ENCODE peak calls at places on chromosomes 13 and 19, in four cellular contexts. P, V, O and Y are unnamed samples.

GRCh38 chr13:51797664-51798488 is 6.1 kb downstream of the DHRS12 start:
- DNase-seq in V (peak), O (peak), P (no peak), Y (no peak)

GRCh38 chr19:1070576-1070930 is 3.6 kb downstream of the ARHGAP45 start:
- DNase-seq in O (no peak), P (no peak), V (no peak), Y (no peak)

GRCh38 chr19:994516-994915 is 5.7 kb upstream of the GRIN3B start:
- DNase-seq in O (no peak), V (no peak), P (no peak), Y (no peak)

GRCh38 chr13:67168384-67168783 is 61.8 kb downstream of the PCDH9 start:
- DNase-seq in P (no peak), O (no peak), V (no peak), Y (no peak)

GRCh38 chr19:56639217-56639616 is 3.7 kb upstream of the SMIM17 start:
- DNase-seq in V (no peak), O (no peak), P (no peak), Y (no peak)

GRCh38 chr19:461664-462551 is 1.1 kb upstream of the SHC2 start:
- DNase-seq in P (peak), V (peak), O (no peak), Y (no peak)

GRCh38 chr19:32464279-32464678 is 58.7 kb downstream of the DPY19L3 start:
- DNase-seq in V (no peak), P (no peak), O (no peak), Y (peak)

GRCh38 chr13:90414691-90415596 is 932.5 kb upstream of the MIR17HG start:
- DNase-seq in P (no peak), V (no peak), O (no peak), Y (no peak)

GRCh38 chr13:48333976-48334375 is 30.4 kb downstream of the RB1 start:
- DNase-seq in O (no peak), P (no peak), V (no peak), Y (no peak)

GRCh38 chr19:41740415-41741243 is 14.7 kb upstream of the CEACAM6 start:
- DNase-seq in P (no peak), O (peak), V (no peak), Y (no peak)

GRCh38 chr13:43991773-43992201 is 112.1 kb downstream of the LACC1 start:
- DNase-seq in V (no peak), O (no peak), P (no peak), Y (no peak)

GRCh38 chr13:48493851-48494250 is 39.0 kb downstream of the RCBTB2 start:
- DNase-seq in V (no peak), O (no peak), P (no peak), Y (no peak)

GRCh38 chr19:55613396-55613795 is 7.9 kb downstream of the ZNF865 start:
- DNase-seq in P (no peak), V (no peak), O (no peak), Y (no peak)

GRCh38 chr19:40387151-40387550 is 2.8 kb downstream of the HIPK4 start:
- DNase-seq in V (no peak), O (no peak), P (no peak), Y (no peak)

GRCh38 chr19:7670150-7670784 is 1.4 kb downstream of the RETN start:
- DNase-seq in V (no peak), P (no peak), O (no peak), Y (no peak)

GRCh38 chr19:28694812-28695211 is 518.1 kb downstream of the UQCRFS1 start:
- DNase-seq in P (no peak), V (no peak), O (no peak), Y (no peak)